ENCODE peak calls at places on chromosomes 4 and X, in five cellular contexts. Y is gastrocnemius medialis, B is transverse colon, U is endodermal cell, I is lower lobe of right lung. N is an unnamed sample.

GRCh38 chr4:119825696-119826095 is 197.1 kb upstream of the PDE5A start:
- DNase-seq in Y (no peak), B (no peak), I (no peak), U (no peak), N (no peak)

GRCh38 chr4:74378573-74378972 is 13.6 kb downstream of the EREG start:
- DNase-seq in Y (no peak), U (no peak), I (no peak), B (no peak), N (no peak)

GRCh38 chr4:77903186-77903585 is 40.6 kb downstream of the MRPL1 start:
- DNase-seq in U (no peak), I (no peak), Y (no peak), B (no peak), N (no peak)

GRCh38 chr4:47510036-47510435 is 25.0 kb downstream of the ATP10D start:
- DNase-seq in B (no peak), Y (no peak), I (no peak), U (no peak), N (no peak)

GRCh38 chr4:153713840-153714239 is 29.8 kb downstream of the TLR2 start:
- DNase-seq in Y (no peak), I (no peak), B (no peak), U (no peak), N (no peak)

GRCh38 chrX:65634732-65635131 is 32.7 kb upstream of the MSN start:
- DNase-seq in Y (no peak), B (no peak), I (no peak), U (no peak), N (no peak)

GRCh38 chr4:20394471-20394870 is 142.8 kb downstream of the SLIT2 start:
- DNase-seq in U (no peak), I (no peak), Y (no peak), B (no peak), N (no peak)

GRCh38 chrX:69146739-69147138 is 18.5 kb downstream of the PJA1 start:
- DNase-seq in I (no peak), B (no peak), U (peak; percentile 9), Y (no peak), N (no peak)

GRCh38 chrX:111867236-111867635 is 8.7 kb upstream of the TRPC5OS start:
- DNase-seq in Y (no peak), B (no peak), I (no peak), U (no peak), N (no peak)

GRCh38 chr4:15333692-15334633 is 93.9 kb upstream of the C1QTNF7 start:
- DNase-seq in B (no peak), I (no peak), Y (no peak), U (no peak), N (no peak)

GRCh38 chr4:139555705-139556070 is 331 bp downstream of the SETD7 start:
- DNase-seq in U (no peak), I (peak; percentile 76), Y (peak; percentile 17), B (peak; percentile 49), N (peak; percentile 17)

GRCh38 chrX:28910501-28910900 is 323.3 kb downstream of the IL1RAPL1 start:
- DNase-seq in Y (no peak), I (no peak), B (no peak), U (no peak), N (no peak)

GRCh38 chrX:12950851-12951589 is 23.9 kb upstream of the TMSB4X start:
- DNase-seq in I (peak; percentile 54), B (peak; percentile 63), U (peak; percentile 93), Y (no peak), N (peak; percentile 55)
- TF ChIP-seq CTCF in I (peak; percentile 38), B (peak; percentile 24), U (peak; percentile 78), Y (no peak), N (no peak)

DNA sequence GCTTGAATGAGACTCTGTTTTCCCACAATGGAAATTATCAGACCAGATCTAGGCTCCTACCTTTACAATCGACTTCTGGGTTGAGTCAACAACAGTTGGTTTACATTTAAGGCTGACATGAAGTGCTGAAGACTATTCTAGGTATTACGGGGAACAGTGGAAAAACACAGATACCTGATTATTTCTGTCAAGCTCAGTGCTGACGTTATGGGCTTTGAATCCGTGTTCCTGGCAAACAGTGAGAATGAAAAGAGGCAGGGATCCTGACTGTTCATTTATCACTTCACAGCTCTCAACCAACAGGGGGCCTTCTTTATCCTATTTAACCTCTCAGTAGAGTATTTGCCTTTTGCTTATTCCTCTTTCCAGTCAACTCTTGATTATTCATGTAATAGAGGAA is 43.1 kb downstream of the TMEM164 start:
- DNase-seq in U (no peak), B (no peak), I (no peak), Y (no peak), N (no peak)
- TF ChIP-seq CTCF in U (peak; percentile 40), B (no peak), I (no peak), Y (no peak), N (no peak)

GRCh38 chr4:23040539-23040938 is 347.8 kb downstream of the GBA3 start:
- DNase-seq in B (no peak), Y (no peak), U (peak; percentile 49), I (no peak), N (no peak)
- TF ChIP-seq CTCF in B (no peak), Y (no peak), U (peak; percentile 50), I (no peak), N (no peak)

GRCh38 chrX:37060999-37061398 is 52.8 kb downstream of the FAM47C start:
- DNase-seq in I (no peak), B (no peak), Y (no peak), U (peak; percentile 66), N (peak; percentile 57)
- TF ChIP-seq CTCF in I (peak; percentile 37), B (peak; percentile 13), Y (peak; percentile 9), U (peak; percentile 75), N (no peak)

GRCh38 chr4:123120473-123120872 is 198.1 kb upstream of the NUDT6 start:
- DNase-seq in Y (no peak), B (no peak), U (no peak), I (no peak), N (no peak)
- TF ChIP-seq CTCF in Y (no peak), B (no peak), U (no peak), I (no peak), N (no peak)

GRCh38 chr4:17511950-17512795 is at the start of gene QDPR:
- DNase-seq in U (peak; percentile 93), I (peak; percentile 90), B (peak; percentile 85), Y (peak; percentile 37), N (peak; percentile 86)
- TF ChIP-seq CTCF in U (peak; percentile 64), I (peak; percentile 36), B (no peak), Y (peak; percentile 35), N (no peak)

GRCh38 chr4:88792268-88792781 is 94.7 kb upstream of the NAP1L5 start:
- DNase-seq in Y (no peak), U (no peak), B (no peak), I (no peak), N (peak; percentile 14)

GRCh38 chr4:88794087-88794486 is 96.5 kb upstream of the NAP1L5 start:
- DNase-seq in Y (no peak), U (no peak), B (no peak), I (no peak), N (no peak)

GRCh38 chr4:88793473-88793872 is 95.8 kb upstream of the NAP1L5 start:
- DNase-seq in I (no peak), B (no peak), Y (no peak), U (no peak), N (no peak)

GRCh38 chr4:88792821-88793220 is 95.2 kb upstream of the NAP1L5 start:
- DNase-seq in U (no peak), I (no peak), Y (no peak), B (no peak), N (no peak)

GRCh38 chr4:88791274-88791673 is 93.6 kb upstream of the NAP1L5 start:
- DNase-seq in Y (no peak), B (no peak), U (no peak), I (no peak), N (no peak)
- TF ChIP-seq CTCF in Y (peak; percentile 22), B (no peak), U (peak; percentile 59), I (no peak), N (peak; percentile 13)

GRCh38 chr4:144611850-144612249 is 34.1 kb upstream of the HHIP start:
- DNase-seq in U (peak; percentile 80), B (peak; percentile 9), Y (no peak), I (no peak), N (peak; percentile 13)
- TF ChIP-seq CTCF in U (peak; percentile 87), B (no peak), Y (no peak), I (no peak), N (no peak)

GRCh38 chr4:54658321-54659093 is 750 bp downstream of the KIT start:
- DNase-seq in I (peak; percentile 64), U (peak; percentile 86), B (peak; percentile 46), Y (no peak), N (peak; percentile 54)
- TF ChIP-seq CTCF in I (peak; percentile 29), U (peak; percentile 54), B (no peak), Y (no peak), N (no peak)

DNA sequence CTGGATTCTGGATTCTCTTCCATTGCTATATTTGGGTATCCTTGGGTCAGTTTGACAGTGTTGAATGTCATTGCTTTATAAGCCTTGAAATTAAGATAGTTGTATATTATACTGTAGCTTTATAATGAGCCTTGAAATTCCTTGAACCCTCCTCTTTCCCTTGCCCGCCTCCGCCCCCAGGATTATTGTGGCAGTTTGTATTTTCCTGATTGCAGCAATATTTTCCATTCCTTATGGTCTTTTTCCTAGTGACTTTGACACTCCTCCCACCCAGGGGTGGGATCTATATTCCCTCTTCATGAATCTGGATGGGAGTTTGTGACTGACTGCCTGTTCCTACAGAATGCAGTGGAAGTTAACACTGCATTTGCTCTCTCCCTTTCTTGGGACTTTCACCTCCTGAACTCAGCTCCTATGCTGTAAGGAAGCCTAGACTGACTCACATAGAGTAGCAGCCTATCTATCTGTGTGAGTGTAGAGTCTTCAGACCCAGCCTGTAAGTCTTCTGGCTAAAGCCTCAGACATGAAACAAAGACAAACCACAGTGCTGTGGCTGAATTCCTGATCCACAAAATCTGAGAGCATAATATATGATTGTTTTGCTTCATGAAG is 2.2 kb downstream of the FUNDC2 start:
- DNase-seq in B (no peak), I (no peak), Y (no peak), U (no peak), N (no peak)
- TF ChIP-seq CTCF in B (no peak), I (no peak), Y (no peak), U (no peak), N (no peak)